ENCODE peak calls at places on chromosomes 4 and X, in seven cellular contexts. One of them, this sample, is unnamed.

GRCh38 chrX:40573763-40574162 is 7.0 kb upstream of the ATP6AP2 start:
- DNase-seq in GM23338: peak
- DNase-seq in HFF-Myc: no peak
- DNase-seq in H7: no peak
- DNase-seq in BJ: no peak
- DNase-seq in brain microvascular endothelial cell: peak
- DNase-seq in BE2C: peak
- DNase-seq in this sample: peak

GRCh38 chrX:78106651-78106986 is 2.6 kb downstream of the PGK1 start:
- DNase-seq in GM23338: no peak
- DNase-seq in HFF-Myc: no peak
- DNase-seq in H7: no peak
- DNase-seq in BJ: no peak
- DNase-seq in brain microvascular endothelial cell: no peak
- DNase-seq in BE2C: no peak
- DNase-seq in this sample: no peak

GRCh38 chr4:83361416-83362196 is 27.0 kb upstream of the HPSE start:
- DNase-seq in GM23338: peak
- DNase-seq in HFF-Myc: no peak
- DNase-seq in H7: peak
- DNase-seq in BJ: no peak
- DNase-seq in brain microvascular endothelial cell: no peak
- DNase-seq in BE2C: no peak
- DNase-seq in this sample: no peak

GRCh38 chr4:176906693-176907092 is 114.0 kb upstream of the VEGFC start:
- DNase-seq in GM23338: no peak
- DNase-seq in HFF-Myc: no peak
- DNase-seq in H7: no peak
- DNase-seq in BJ: no peak
- DNase-seq in brain microvascular endothelial cell: no peak
- DNase-seq in BE2C: no peak
- DNase-seq in this sample: no peak

GRCh38 chrX:41180194-41180902 is 95.1 kb downstream of the USP9X start:
- DNase-seq in GM23338: peak
- DNase-seq in HFF-Myc: peak
- DNase-seq in H7: peak
- DNase-seq in BJ: peak
- DNase-seq in brain microvascular endothelial cell: peak
- DNase-seq in BE2C: peak
- DNase-seq in this sample: peak

GRCh38 chrX:72714471-72714916 is 388 bp upstream of the PHKA1 start:
- DNase-seq in GM23338: peak
- DNase-seq in HFF-Myc: no peak
- DNase-seq in H7: peak
- DNase-seq in BJ: no peak
- DNase-seq in brain microvascular endothelial cell: peak
- DNase-seq in BE2C: peak
- DNase-seq in this sample: peak

GRCh38 chrX:42752730-42753129 is 25.2 kb downstream of the PPP1R2C start:
- DNase-seq in GM23338: peak
- DNase-seq in HFF-Myc: no peak
- DNase-seq in H7: peak
- DNase-seq in BJ: no peak
- DNase-seq in brain microvascular endothelial cell: no peak
- DNase-seq in BE2C: no peak
- DNase-seq in this sample: no peak

GRCh38 chrX:126064901-126065541 is 101.1 kb downstream of the DCAF12L2 start:
- DNase-seq in GM23338: no peak
- DNase-seq in HFF-Myc: no peak
- DNase-seq in H7: no peak
- DNase-seq in BJ: no peak
- DNase-seq in brain microvascular endothelial cell: no peak
- DNase-seq in BE2C: no peak
- DNase-seq in this sample: no peak

GRCh38 chr4:125520258-125520990 is 205.7 kb downstream of the FAT4 start:
- DNase-seq in GM23338: no peak
- DNase-seq in HFF-Myc: peak
- DNase-seq in H7: no peak
- DNase-seq in BJ: no peak
- DNase-seq in brain microvascular endothelial cell: peak
- DNase-seq in BE2C: no peak
- DNase-seq in this sample: no peak

GRCh38 chrX:121931567-121931966 is 884.2 kb downstream of the GLUD2 start:
- DNase-seq in GM23338: no peak
- DNase-seq in HFF-Myc: no peak
- DNase-seq in H7: no peak
- DNase-seq in BJ: no peak
- DNase-seq in brain microvascular endothelial cell: no peak
- DNase-seq in BE2C: no peak
- DNase-seq in this sample: no peak

GRCh38 chrX:112830540-112830939 is 10.1 kb downstream of the AMOT start:
- DNase-seq in GM23338: no peak
- DNase-seq in HFF-Myc: no peak
- DNase-seq in H7: no peak
- DNase-seq in BJ: no peak
- DNase-seq in brain microvascular endothelial cell: no peak
- DNase-seq in BE2C: no peak
- DNase-seq in this sample: no peak

GRCh38 chr4:25007608-25008007 is 23.1 kb downstream of the LGI2 start:
- DNase-seq in GM23338: no peak
- DNase-seq in HFF-Myc: no peak
- DNase-seq in H7: no peak
- DNase-seq in BJ: no peak
- DNase-seq in brain microvascular endothelial cell: no peak
- DNase-seq in BE2C: no peak
- DNase-seq in this sample: no peak

GRCh38 chr4:20589436-20589835 is 110.8 kb upstream of the PACRGL start:
- DNase-seq in GM23338: peak
- DNase-seq in HFF-Myc: no peak
- DNase-seq in H7: no peak
- DNase-seq in BJ: no peak
- DNase-seq in brain microvascular endothelial cell: no peak
- DNase-seq in BE2C: no peak
- DNase-seq in this sample: no peak

GRCh38 chr4:59973496-59973895 is 1226.6 kb upstream of the ADGRL3 start:
- DNase-seq in GM23338: no peak
- DNase-seq in HFF-Myc: no peak
- DNase-seq in H7: no peak
- DNase-seq in BJ: no peak
- DNase-seq in brain microvascular endothelial cell: peak
- DNase-seq in BE2C: no peak
- DNase-seq in this sample: no peak

GRCh38 chr4:59979061-59979460 is 1221.1 kb upstream of the ADGRL3 start:
- DNase-seq in GM23338: no peak
- DNase-seq in HFF-Myc: no peak
- DNase-seq in H7: no peak
- DNase-seq in BJ: no peak
- DNase-seq in brain microvascular endothelial cell: no peak
- DNase-seq in BE2C: no peak
- DNase-seq in this sample: no peak
- H3K4me3 ChIP-seq in GM23338: no peak
- H3K4me3 ChIP-seq in HFF-Myc: no peak
- H3K4me3 ChIP-seq in H7: no peak
- H3K4me3 ChIP-seq in BJ: no peak
- H3K4me3 ChIP-seq in brain microvascular endothelial cell: no peak
- H3K4me3 ChIP-seq in BE2C: no peak
- H3K4me3 ChIP-seq in this sample: no peak

GRCh38 chr4:105896461-105896939 is 1.2 kb downstream of the NPNT start:
- DNase-seq in GM23338: peak
- DNase-seq in HFF-Myc: no peak
- DNase-seq in H7: peak
- DNase-seq in BJ: no peak
- DNase-seq in brain microvascular endothelial cell: no peak
- DNase-seq in BE2C: no peak
- DNase-seq in this sample: peak
- H3K4me3 ChIP-seq in GM23338: peak
- H3K4me3 ChIP-seq in HFF-Myc: no peak
- H3K4me3 ChIP-seq in H7: peak
- H3K4me3 ChIP-seq in BJ: no peak
- H3K4me3 ChIP-seq in brain microvascular endothelial cell: peak
- H3K4me3 ChIP-seq in BE2C: peak
- H3K4me3 ChIP-seq in this sample: peak

GRCh38 chr4:5887011-5887360 is 5.9 kb downstream of the CRMP1 start:
- DNase-seq in GM23338: no peak
- DNase-seq in HFF-Myc: no peak
- DNase-seq in H7: no peak
- DNase-seq in BJ: no peak
- DNase-seq in brain microvascular endothelial cell: no peak
- DNase-seq in BE2C: no peak
- DNase-seq in this sample: no peak

GRCh38 chr4:5888222-5888701 is 4.6 kb downstream of the CRMP1 start:
- DNase-seq in GM23338: peak
- DNase-seq in HFF-Myc: no peak
- DNase-seq in H7: peak
- DNase-seq in BJ: no peak
- DNase-seq in brain microvascular endothelial cell: no peak
- DNase-seq in BE2C: peak
- DNase-seq in this sample: peak

GRCh38 chr4:5890063-5890727 is 2.7 kb downstream of the CRMP1 start:
- DNase-seq in GM23338: peak
- DNase-seq in HFF-Myc: no peak
- DNase-seq in H7: peak
- DNase-seq in BJ: no peak
- DNase-seq in brain microvascular endothelial cell: no peak
- DNase-seq in BE2C: peak
- DNase-seq in this sample: peak

GRCh38 chr4:5887361-5888221 is 5.3 kb downstream of the CRMP1 start:
- DNase-seq in GM23338: peak
- DNase-seq in HFF-Myc: no peak
- DNase-seq in H7: peak
- DNase-seq in BJ: no peak
- DNase-seq in brain microvascular endothelial cell: no peak
- DNase-seq in BE2C: peak
- DNase-seq in this sample: peak

GRCh38 chr4:5888706-5889696 is 3.9 kb downstream of the CRMP1 start:
- DNase-seq in GM23338: no peak
- DNase-seq in HFF-Myc: no peak
- DNase-seq in H7: peak
- DNase-seq in BJ: no peak
- DNase-seq in brain microvascular endothelial cell: no peak
- DNase-seq in BE2C: no peak
- DNase-seq in this sample: no peak
- H3K4me3 ChIP-seq in GM23338: peak
- H3K4me3 ChIP-seq in HFF-Myc: no peak
- H3K4me3 ChIP-seq in H7: peak
- H3K4me3 ChIP-seq in BJ: no peak
- H3K4me3 ChIP-seq in brain microvascular endothelial cell: no peak
- H3K4me3 ChIP-seq in BE2C: peak
- H3K4me3 ChIP-seq in this sample: peak

DNA sequence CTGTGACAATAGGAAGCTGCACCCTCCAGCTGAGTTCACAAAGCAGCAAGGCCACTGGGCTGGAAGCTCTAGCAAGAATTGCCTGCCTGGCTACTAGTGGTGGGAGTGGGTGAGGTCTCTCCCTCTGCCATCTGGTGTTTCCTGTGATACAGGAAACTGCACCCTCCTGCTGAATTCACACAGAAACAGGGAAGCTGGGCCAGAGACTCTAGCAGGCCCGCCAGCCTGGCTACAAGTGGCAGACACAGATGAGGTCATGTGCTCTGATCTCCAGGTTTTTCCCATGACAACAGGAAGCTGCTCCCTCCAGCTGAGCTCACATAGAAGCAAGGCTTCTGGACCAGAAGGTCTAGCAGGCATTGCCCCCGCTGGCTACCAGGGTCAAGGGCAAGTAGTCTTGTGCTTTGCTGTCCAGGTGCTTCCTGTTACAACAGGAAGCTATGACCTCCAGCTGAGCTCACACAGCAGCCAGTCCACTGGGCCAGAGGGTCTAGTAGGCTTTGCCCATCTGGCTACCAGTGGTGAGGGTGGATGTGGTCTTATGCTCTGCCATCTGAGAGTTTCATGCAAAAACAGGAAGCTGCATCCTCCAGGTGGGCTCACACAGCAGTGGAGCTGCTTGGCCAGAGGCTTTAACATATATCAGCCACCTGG is 41.5 kb upstream of the ZXDA start:
- DNase-seq in GM23338: no peak
- DNase-seq in HFF-Myc: no peak
- DNase-seq in H7: no peak
- DNase-seq in BJ: no peak
- DNase-seq in brain microvascular endothelial cell: no peak
- DNase-seq in BE2C: no peak
- DNase-seq in this sample: no peak
- H3K4me3 ChIP-seq in GM23338: no peak
- H3K4me3 ChIP-seq in HFF-Myc: no peak
- H3K4me3 ChIP-seq in H7: no peak
- H3K4me3 ChIP-seq in BJ: no peak
- H3K4me3 ChIP-seq in brain microvascular endothelial cell: no peak
- H3K4me3 ChIP-seq in BE2C: no peak
- H3K4me3 ChIP-seq in this sample: no peak

GRCh38 chr4:72895408-72895807 is 174.1 kb downstream of the COX18 start:
- DNase-seq in GM23338: peak
- DNase-seq in HFF-Myc: no peak
- DNase-seq in H7: peak
- DNase-seq in BJ: no peak
- DNase-seq in brain microvascular endothelial cell: no peak
- DNase-seq in BE2C: no peak
- DNase-seq in this sample: peak

GRCh38 chr4:72899214-72899613 is 170.3 kb downstream of the COX18 start:
- DNase-seq in GM23338: peak
- DNase-seq in HFF-Myc: no peak
- DNase-seq in H7: no peak
- DNase-seq in BJ: no peak
- DNase-seq in brain microvascular endothelial cell: no peak
- DNase-seq in BE2C: no peak
- DNase-seq in this sample: no peak

GRCh38 chr4:72896515-72896914 is 173.0 kb downstream of the COX18 start:
- DNase-seq in GM23338: peak
- DNase-seq in HFF-Myc: peak
- DNase-seq in H7: no peak
- DNase-seq in BJ: peak
- DNase-seq in brain microvascular endothelial cell: peak
- DNase-seq in BE2C: no peak
- DNase-seq in this sample: no peak

GRCh38 chr4:72888331-72888730 is 181.2 kb downstream of the COX18 start:
- DNase-seq in GM23338: no peak
- DNase-seq in HFF-Myc: no peak
- DNase-seq in H7: no peak
- DNase-seq in BJ: no peak
- DNase-seq in brain microvascular endothelial cell: no peak
- DNase-seq in BE2C: no peak
- DNase-seq in this sample: no peak

DNA sequence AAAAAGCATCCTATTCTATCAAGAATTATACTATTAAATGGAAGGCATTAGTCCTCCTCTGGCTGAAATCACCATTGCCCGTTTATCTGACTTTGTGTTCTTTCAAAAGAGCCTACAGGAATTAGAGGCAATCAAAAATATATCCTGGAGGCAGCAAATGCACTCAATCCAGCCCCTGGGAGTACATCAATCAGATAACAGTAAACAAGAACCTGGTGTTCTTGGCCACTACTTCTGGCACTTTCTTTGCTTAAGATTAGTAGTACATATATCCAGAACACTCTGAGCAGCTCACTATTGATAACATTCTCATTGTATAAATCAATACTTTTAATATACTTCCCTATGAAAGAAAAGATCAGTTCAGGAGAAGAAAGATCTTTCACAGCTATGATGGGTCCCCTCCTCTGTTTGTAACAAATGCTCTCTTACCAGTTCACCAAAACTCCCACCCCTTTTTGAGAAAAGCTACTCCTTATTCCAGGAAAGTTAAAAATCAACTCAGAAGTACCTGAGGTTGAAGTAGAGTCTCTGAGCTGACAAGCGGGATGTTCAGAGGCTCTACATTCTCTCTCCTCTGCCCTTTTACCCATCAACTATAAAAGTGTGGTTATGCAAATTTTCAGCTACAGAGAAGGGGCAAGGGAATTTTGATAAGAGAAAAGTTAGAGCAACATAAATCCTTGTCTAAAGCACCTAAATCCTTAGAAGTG is 176.0 kb downstream of the COX18 start:
- DNase-seq in GM23338: no peak
- DNase-seq in HFF-Myc: no peak
- DNase-seq in H7: no peak
- DNase-seq in BJ: no peak
- DNase-seq in brain microvascular endothelial cell: no peak
- DNase-seq in BE2C: no peak
- DNase-seq in this sample: no peak
- H3K4me3 ChIP-seq in GM23338: no peak
- H3K4me3 ChIP-seq in HFF-Myc: no peak
- H3K4me3 ChIP-seq in H7: no peak
- H3K4me3 ChIP-seq in BJ: no peak
- H3K4me3 ChIP-seq in brain microvascular endothelial cell: no peak
- H3K4me3 ChIP-seq in BE2C: no peak
- H3K4me3 ChIP-seq in this sample: no peak